ENCODE peak calls at places on chromosomes 3 and 15, in eight cellular contexts. G is hypothalamus; Z is effector memory CD4-positive, alpha-beta T cell; C is stimulated activated CD4-positive, alpha-beta T cell treated with anti-CD3 and anti-CD28 coated beads, Interleukin-15, amount 100 ng/mL, for 48 hours; I is ovary; X is hepatic stellate cell; B is NCI-H1092; D is A549. A is an unnamed sample.

GRCh38 chr3:3333571-3333970 is 154.1 kb upstream of the CRBN start:
- DNase-seq in G (no peak), Z (no peak), C (no peak), I (no peak), X (no peak), B (no peak), D (no peak), A (no peak)

GRCh38 chr3:58388550-58389061 is 45.0 kb downstream of the PDHB start:
- DNase-seq in G (no peak), Z (no peak), C (no peak), I (no peak), X (peak), B (no peak), D (no peak), A (no peak)

GRCh38 chr3:128485283-128486156 is 7.5 kb downstream of the GATA2 start:
- DNase-seq in G (no peak), Z (no peak), C (no peak), I (no peak), X (no peak), B (no peak), D (no peak), A (no peak)

GRCh38 chr3:123870033-123870432 is 14.1 kb downstream of the MYLK start:
- DNase-seq in G (no peak), Z (no peak), C (no peak), I (no peak), X (peak), B (no peak), D (no peak), A (no peak)

GRCh38 chr3:59265566-59265965 is 215.7 kb upstream of the CFAP20DC start:
- DNase-seq in G (no peak), Z (no peak), C (no peak), I (no peak), X (no peak), B (no peak), D (no peak), A (no peak)

GRCh38 chr15:23395030-23395692 is 40.6 kb downstream of the GOLGA8S start:
- DNase-seq in G (no peak), Z (no peak), C (no peak), I (no peak), X (no peak), B (no peak), D (no peak), A (no peak)

GRCh38 chr3:35671483-35671882 is 32.2 kb downstream of the ARPP21 start:
- DNase-seq in G (no peak), Z (no peak), C (no peak), I (no peak), X (no peak), B (no peak), D (no peak), A (no peak)

GRCh38 chr3:106345353-106346027 is 476.7 kb upstream of the CBLB start:
- DNase-seq in G (no peak), Z (no peak), C (no peak), I (no peak), X (peak), B (no peak), D (peak), A (no peak)

GRCh38 chr15:29815000-29815704 is 7.1 kb downstream of the TJP1 start:
- DNase-seq in G (no peak), Z (no peak), C (no peak), I (no peak), X (no peak), B (no peak), D (no peak), A (no peak)

GRCh38 chr3:10391391-10391790 is 70.5 kb upstream of the SEC13 start:
- DNase-seq in G (no peak), Z (no peak), C (no peak), I (no peak), X (no peak), B (no peak), D (no peak), A (no peak)

GRCh38 chr3:157956850-157957249 is 149.4 kb downstream of the SHOX2 start:
- DNase-seq in G (no peak), Z (no peak), C (no peak), I (no peak), X (no peak), B (no peak), D (no peak), A (no peak)